ENCODE peak calls at places on chromosomes 1 and 21, in ten cellular contexts. Q is prostate gland, W is lower leg skin, V is A549, Z is right lobe of liver, R is endothelial cell of umbilical vein, G is tibial nerve, J is sigmoid colon, Y is IMR-90, O is stomach. U is an unnamed sample.

GRCh38 chr1:201895913-201896807 is 7.5 kb downstream of the SHISA4 start:
- DNase-seq in O (peak), J (peak), Y (peak), V (peak), Z (peak), W (peak), R (peak), G (peak), Q (peak), U (peak)

GRCh38 chr1:203081465-203082355 is 4.1 kb downstream of the MYOG start:
- DNase-seq in O (peak), G (no peak), W (peak), Q (no peak), J (peak), Z (no peak), Y (no peak), V (no peak), R (no peak), U (no peak)

GRCh38 chr21:46048926-46049889 is 48.7 kb upstream of the COL6A2 start:
- DNase-seq in Y (peak), G (peak), O (peak), W (peak), R (no peak), J (peak), Q (no peak), Z (no peak), V (no peak), U (peak)

GRCh38 chr21:36544545-36544944 is 64.6 kb upstream of the CLDN14 start:
- DNase-seq in Z (no peak), Y (no peak), G (no peak), J (no peak), O (no peak), R (no peak), Q (no peak), V (no peak), W (peak), U (no peak)

GRCh38 chr1:39646232-39647081 is 7.0 kb upstream of the HEYL start:
- DNase-seq in G (peak), J (peak), V (no peak), W (peak), Z (peak), O (no peak), Q (no peak), R (no peak), Y (peak), U (peak)

GRCh38 chr1:220747426-220748090 is 564 bp upstream of the MTARC2 start:
- DNase-seq in G (no peak), W (no peak), V (no peak), O (no peak), Z (no peak), J (no peak), Y (no peak), R (no peak), Q (no peak), U (no peak)

GRCh38 chr21:31975491-31975890 is 102.7 kb downstream of the HUNK start:
- DNase-seq in J (no peak), G (no peak), R (no peak), W (peak), O (no peak), Q (no peak), Z (no peak), Y (no peak), V (no peak), U (no peak)

GRCh38 chr21:15140321-15141019 is 75.7 kb upstream of the NRIP1 start:
- DNase-seq in Y (no peak), Q (no peak), G (no peak), Z (peak), O (peak), J (no peak), R (peak), V (peak), W (no peak), U (no peak)

GRCh38 chr1:17516303-17517214 is 22.9 kb upstream of the ARHGEF10L start:
- DNase-seq in G (no peak), V (no peak), J (no peak), O (peak), Z (peak), Y (no peak), Q (no peak), R (no peak), W (no peak), U (no peak)

GRCh38 chr1:39981385-39981784 is 26.4 kb downstream of the MFSD2A start:
- DNase-seq in Z (no peak), V (no peak), W (no peak), R (no peak), J (no peak), G (no peak), Y (no peak), Q (no peak), O (no peak), U (no peak)

GRCh38 chr1:225290244-225290643 is 137.6 kb downstream of the LBR start:
- DNase-seq in W (no peak), Y (no peak), V (no peak), J (no peak), Q (no peak), O (no peak), Z (no peak), G (no peak), R (no peak), U (no peak)

GRCh38 chr1:154496381-154496780 is 5.6 kb upstream of the TDRD10 start:
- DNase-seq in G (no peak), O (no peak), R (no peak), Z (no peak), V (no peak), W (no peak), J (no peak), Y (no peak), Q (no peak), U (no peak)

GRCh38 chr1:5120559-5120958 is 466.1 kb downstream of the AJAP1 start:
- DNase-seq in V (no peak), Q (no peak), J (no peak), W (no peak), Y (no peak), R (no peak), O (no peak), Z (no peak), G (no peak), U (no peak)

GRCh38 chr21:15063821-15064575 is 802 bp downstream of the NRIP1 start:
- DNase-seq in J (peak), Z (peak), G (peak), V (peak), O (peak), Y (no peak), Q (peak), R (no peak), W (peak), U (peak)

GRCh38 chr1:43867946-43868740 is 65.5 kb upstream of the ARTN start:
- DNase-seq in Z (no peak), Y (peak), W (no peak), J (no peak), G (no peak), Q (no peak), V (no peak), O (no peak), R (no peak), U (no peak)

GRCh38 chr1:30615076-30615795 is 108.1 kb downstream of the MATN1 start:
- DNase-seq in Q (no peak), O (no peak), G (no peak), V (no peak), Y (no peak), W (peak), J (no peak), R (no peak), Z (no peak), U (no peak)

GRCh38 chr1:229922249-229922648 is 144.8 kb upstream of the GALNT2 start:
- DNase-seq in Y (no peak), Q (no peak), W (no peak), Z (no peak), O (no peak), R (no peak), G (no peak), V (no peak), J (no peak), U (no peak)

GRCh38 chr1:109910963-109911798 is 532 bp downstream of the CSF1 start:
- DNase-seq in G (no peak), W (no peak), V (no peak), O (no peak), Y (no peak), R (peak), Q (no peak), Z (no peak), J (no peak), U (no peak)

GRCh38 chr1:203871114-203871875 is 9.9 kb downstream of the SNRPE start:
- DNase-seq in W (no peak), J (peak), O (no peak), Z (no peak), Q (peak), G (peak), R (peak), V (peak), Y (peak), U (peak)

GRCh38 chr1:177448652-177449351 is 278.0 kb downstream of the BRINP2 start:
- DNase-seq in Q (no peak), V (no peak), Y (no peak), R (no peak), W (no peak), Z (no peak), J (no peak), O (no peak), G (no peak), U (no peak)

GRCh38 chr1:159911668-159912067 is 11.7 kb upstream of the CFAP45 start:
- DNase-seq in J (no peak), Y (no peak), Q (no peak), O (no peak), W (no peak), R (peak), V (no peak), Z (no peak), G (no peak), U (no peak)

GRCh38 chr1:159915571-159916239 is 9.6 kb downstream of the TAGLN2 start:
- DNase-seq in V (no peak), J (no peak), Z (no peak), Q (no peak), G (no peak), Y (no peak), O (no peak), R (peak), W (no peak), U (no peak)

GRCh38 chr1:159916240-159917051 is 8.9 kb downstream of the TAGLN2 start:
- DNase-seq in W (no peak), O (peak), G (no peak), R (peak), J (no peak), V (peak), Q (no peak), Z (no peak), Y (peak), U (no peak)

GRCh38 chr1:159913451-159914192 is 11.7 kb downstream of the TAGLN2 start:
- DNase-seq in G (no peak), O (peak), Z (no peak), V (no peak), R (no peak), J (peak), W (no peak), Q (peak), Y (no peak), U (no peak)

DNA sequence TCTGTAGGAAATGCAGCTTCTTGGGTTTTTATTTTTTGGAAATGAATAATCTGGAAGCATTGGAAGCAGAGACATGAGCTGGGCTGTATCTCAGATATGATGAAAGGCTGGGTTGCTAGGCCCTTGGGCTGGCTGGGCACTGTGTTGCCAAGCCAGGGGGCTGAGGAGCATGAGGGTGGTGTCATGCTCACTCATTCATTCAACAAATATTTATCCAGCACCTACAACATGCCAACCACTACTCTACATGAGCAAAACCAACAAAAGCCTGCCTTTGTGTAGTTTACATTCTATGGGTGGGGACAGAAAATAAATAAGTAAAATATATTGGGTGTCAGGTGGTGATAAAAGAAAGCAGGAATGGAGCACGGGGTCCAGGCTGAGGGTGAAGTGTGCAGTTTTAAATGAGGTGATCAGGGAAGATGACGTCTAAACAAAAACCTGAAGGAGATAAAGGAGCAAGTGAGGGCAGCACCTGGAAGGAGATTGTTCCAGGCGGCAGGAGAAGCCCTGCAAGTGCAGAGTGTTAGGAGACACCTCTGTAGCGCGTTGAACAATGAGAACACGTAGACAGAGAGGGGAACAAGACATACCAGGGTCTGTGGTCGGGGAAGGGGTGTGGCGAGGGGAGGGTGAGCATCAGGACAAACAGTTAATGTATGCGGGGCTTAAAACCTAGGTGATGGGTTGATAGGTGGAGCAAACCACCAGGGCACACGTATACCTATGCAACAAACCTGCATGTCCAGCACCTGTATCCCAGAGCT is 10.9 kb downstream of the TAGLN2 start:
- DNase-seq in Y (no peak), Q (no peak), O (peak), W (no peak), J (no peak), Z (no peak), G (no peak), V (no peak), R (no peak), U (no peak)
- TF ChIP-seq POLR2A in Y (no peak), Q (no peak), O (no peak), W (no peak), J (no peak), Z (no peak), G (no peak), V (no peak), R (no peak), U (no peak)

DNA sequence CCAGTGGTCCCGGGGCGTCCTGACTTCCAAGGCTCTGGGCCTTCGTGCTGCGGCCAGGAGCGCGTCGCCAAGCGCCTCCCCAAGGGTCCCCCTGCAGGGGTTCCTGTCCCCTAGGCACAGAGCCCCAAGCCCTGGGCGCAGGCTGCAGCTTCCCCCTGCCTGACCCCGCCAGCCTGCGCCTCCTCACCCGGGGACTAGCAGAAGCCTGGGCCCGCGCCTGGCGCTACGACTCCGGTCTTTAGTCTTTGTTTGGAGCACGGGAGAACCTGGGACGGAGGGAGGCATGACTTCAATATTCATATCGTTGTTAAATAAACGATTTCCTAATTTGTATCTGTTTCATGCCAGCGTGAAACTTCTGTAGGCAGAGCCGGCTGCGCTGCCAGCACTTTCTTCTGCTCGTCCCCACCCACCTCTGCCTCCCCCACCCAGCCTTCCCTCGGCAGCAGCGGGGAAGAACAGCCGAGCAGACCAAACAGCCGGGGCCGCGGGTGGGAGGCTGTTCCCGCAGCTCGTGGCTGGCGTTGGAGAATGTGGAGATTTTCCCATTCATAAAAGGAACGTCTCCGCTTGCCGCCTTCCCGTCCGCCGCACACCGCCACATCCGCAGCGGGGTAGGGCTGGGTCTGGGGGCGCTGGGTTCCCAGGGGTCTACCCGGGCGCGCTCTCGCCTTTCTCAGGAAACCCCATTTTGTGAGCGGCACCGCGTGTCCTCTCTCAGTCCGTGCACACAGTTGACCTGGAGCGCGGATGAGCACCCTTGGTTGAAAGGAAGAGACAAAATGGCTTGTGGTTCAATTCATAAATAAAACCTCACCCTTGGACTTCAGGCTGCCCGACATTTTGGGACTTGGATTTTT is 777 bp upstream of the TRIM67 start:
- DNase-seq in J (no peak), V (no peak), W (no peak), R (no peak), Y (no peak), Q (no peak), Z (no peak), O (no peak), G (no peak), U (peak)
- H3K4me3 ChIP-seq in J (peak), V (peak), W (no peak), R (no peak), Y (no peak), Q (no peak), Z (no peak), O (peak), G (peak), U (peak)

DNA sequence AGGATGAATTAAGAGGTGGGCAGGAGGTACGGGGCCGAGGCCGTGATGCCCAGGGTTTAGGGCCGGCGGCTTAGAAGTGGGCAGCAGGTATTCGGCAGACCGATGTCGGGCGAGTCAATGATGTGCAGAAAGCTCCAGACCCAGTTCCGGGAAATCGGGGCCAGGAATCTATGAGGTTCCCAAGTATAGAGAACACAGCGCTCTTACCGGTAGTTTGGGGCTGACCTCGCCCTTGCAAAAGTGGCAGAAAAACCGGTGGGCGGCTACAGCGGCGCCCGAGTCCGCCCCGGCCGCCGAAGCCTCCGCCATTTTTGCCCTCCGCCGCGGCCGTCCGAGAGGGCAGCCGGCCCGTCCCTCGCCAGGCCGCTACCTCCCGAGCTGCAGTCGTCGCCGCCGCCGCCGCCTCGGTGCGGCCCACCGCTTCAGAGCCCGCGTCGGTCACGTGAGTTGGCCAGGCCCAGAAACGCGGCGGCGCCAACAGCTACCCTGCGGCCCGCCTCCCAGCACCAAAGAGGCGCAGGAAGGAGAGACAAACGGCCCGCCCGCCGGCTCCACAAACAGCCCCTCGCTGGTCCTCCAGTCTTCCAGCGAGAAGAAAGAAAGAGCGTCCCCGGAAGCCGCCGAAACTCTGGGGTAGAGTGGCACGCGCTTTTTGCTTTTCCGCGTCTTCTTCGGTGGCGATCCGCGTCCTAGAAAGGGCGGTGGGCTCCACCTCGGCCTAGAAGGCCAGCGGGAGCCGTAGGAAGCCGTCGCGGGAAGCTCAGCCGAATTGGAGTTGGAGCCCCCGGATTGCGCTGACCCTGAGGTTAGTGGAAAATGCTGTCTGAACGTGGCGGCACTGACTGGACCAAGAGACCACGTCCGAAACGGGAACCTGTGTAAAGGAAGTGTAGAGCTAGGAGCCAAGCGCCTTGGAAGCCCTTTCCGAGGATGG is at the start of the genes POLR3C and RNF115:
- DNase-seq in Y (peak), V (peak), Q (peak), W (peak), O (peak), R (peak), G (peak), Z (peak), J (peak), U (peak)
- TF ChIP-seq POLR2A in Y (peak), V (peak), Q (peak), W (no peak), O (peak), R (peak), G (peak), Z (peak), J (peak), U (peak)

GRCh38 chr1:52927219-52928082 is at the start of gene SCP2:
- DNase-seq in W (peak), G (peak), Q (peak), J (peak), V (peak), R (peak), O (peak), Z (peak), Y (peak), U (peak)
- H3K4me3 ChIP-seq in W (peak), G (peak), Q (peak), J (peak), V (peak), R (peak), O (peak), Z (peak), Y (peak), U (peak)